ENCODE peak calls at places on chromosomes 4 and X, in ten cellular contexts. One of them, this sample, is unnamed.

GRCh38 chr4:185204238-185204910 is 574 bp upstream of the CFAP97 start:
- DNase-seq in NCI-H226: no peak
- DNase-seq in AG10803: no peak
- DNase-seq in IMR-90: peak
- DNase-seq in AG04450: no peak
- DNase-seq in activated T-cell treated with anti-CD3 and anti-CD28 coated beads for 24 hours: no peak
- DNase-seq in Right ventricle myocardium superior: no peak
- DNase-seq in EH: peak
- DNase-seq in NCI-H510A treated with DMSO at 0.1 percent for 48 hours: peak
- DNase-seq in T-helper 2 cell: no peak
- DNase-seq in this sample: peak

GRCh38 chr4:8640816-8641215 is 48.3 kb downstream of the CPZ start:
- DNase-seq in NCI-H226: no peak
- DNase-seq in AG10803: no peak
- DNase-seq in IMR-90: no peak
- DNase-seq in AG04450: no peak
- DNase-seq in activated T-cell treated with anti-CD3 and anti-CD28 coated beads for 24 hours: no peak
- DNase-seq in Right ventricle myocardium superior: no peak
- DNase-seq in EH: no peak
- DNase-seq in NCI-H510A treated with DMSO at 0.1 percent for 48 hours: no peak
- DNase-seq in T-helper 2 cell: no peak
- DNase-seq in this sample: no peak

GRCh38 chr4:15506464-15506863 is 36.8 kb downstream of the CC2D2A start:
- DNase-seq in NCI-H226: peak
- DNase-seq in AG10803: peak
- DNase-seq in IMR-90: peak
- DNase-seq in AG04450: peak
- DNase-seq in activated T-cell treated with anti-CD3 and anti-CD28 coated beads for 24 hours: no peak
- DNase-seq in Right ventricle myocardium superior: no peak
- DNase-seq in EH: peak
- DNase-seq in NCI-H510A treated with DMSO at 0.1 percent for 48 hours: no peak
- DNase-seq in T-helper 2 cell: no peak
- DNase-seq in this sample: no peak

GRCh38 chr4:141158219-141158618 is 24.9 kb upstream of the RNF150 start:
- DNase-seq in NCI-H226: no peak
- DNase-seq in AG10803: peak
- DNase-seq in IMR-90: peak
- DNase-seq in AG04450: no peak
- DNase-seq in activated T-cell treated with anti-CD3 and anti-CD28 coated beads for 24 hours: no peak
- DNase-seq in Right ventricle myocardium superior: no peak
- DNase-seq in EH: peak
- DNase-seq in NCI-H510A treated with DMSO at 0.1 percent for 48 hours: peak
- DNase-seq in T-helper 2 cell: no peak
- DNase-seq in this sample: peak

GRCh38 chrX:9829308-9830267 is 43.4 kb downstream of the SHROOM2 start:
- DNase-seq in NCI-H226: peak
- DNase-seq in AG10803: no peak
- DNase-seq in IMR-90: peak
- DNase-seq in AG04450: no peak
- DNase-seq in activated T-cell treated with anti-CD3 and anti-CD28 coated beads for 24 hours: no peak
- DNase-seq in Right ventricle myocardium superior: no peak
- DNase-seq in EH: peak
- DNase-seq in NCI-H510A treated with DMSO at 0.1 percent for 48 hours: no peak
- DNase-seq in T-helper 2 cell: no peak
- DNase-seq in this sample: no peak

GRCh38 chrX:46263494-46263893 is 281.7 kb downstream of the ZNF674 start:
- DNase-seq in NCI-H226: peak
- DNase-seq in AG10803: no peak
- DNase-seq in IMR-90: no peak
- DNase-seq in AG04450: no peak
- DNase-seq in activated T-cell treated with anti-CD3 and anti-CD28 coated beads for 24 hours: no peak
- DNase-seq in Right ventricle myocardium superior: no peak
- DNase-seq in EH: no peak
- DNase-seq in NCI-H510A treated with DMSO at 0.1 percent for 48 hours: no peak
- DNase-seq in T-helper 2 cell: no peak
- DNase-seq in this sample: no peak

GRCh38 chr4:161564230-161564834 is 599.5 kb downstream of the FSTL5 start:
- DNase-seq in NCI-H226: no peak
- DNase-seq in AG10803: peak
- DNase-seq in IMR-90: peak
- DNase-seq in AG04450: no peak
- DNase-seq in activated T-cell treated with anti-CD3 and anti-CD28 coated beads for 24 hours: no peak
- DNase-seq in Right ventricle myocardium superior: no peak
- DNase-seq in EH: peak
- DNase-seq in NCI-H510A treated with DMSO at 0.1 percent for 48 hours: peak
- DNase-seq in T-helper 2 cell: no peak
- DNase-seq in this sample: peak

GRCh38 chr4:82235346-82235745 is 138.4 kb downstream of the HNRNPD start:
- DNase-seq in NCI-H226: no peak
- DNase-seq in AG10803: no peak
- DNase-seq in IMR-90: no peak
- DNase-seq in AG04450: no peak
- DNase-seq in activated T-cell treated with anti-CD3 and anti-CD28 coated beads for 24 hours: no peak
- DNase-seq in Right ventricle myocardium superior: no peak
- DNase-seq in EH: no peak
- DNase-seq in NCI-H510A treated with DMSO at 0.1 percent for 48 hours: no peak
- DNase-seq in T-helper 2 cell: no peak
- DNase-seq in this sample: no peak

GRCh38 chrX:147978931-147979330 is 2.2 kb upstream of the FMR1NB start:
- DNase-seq in NCI-H226: no peak
- DNase-seq in AG10803: no peak
- DNase-seq in IMR-90: no peak
- DNase-seq in AG04450: no peak
- DNase-seq in activated T-cell treated with anti-CD3 and anti-CD28 coated beads for 24 hours: no peak
- DNase-seq in Right ventricle myocardium superior: no peak
- DNase-seq in EH: no peak
- DNase-seq in NCI-H510A treated with DMSO at 0.1 percent for 48 hours: no peak
- DNase-seq in T-helper 2 cell: no peak
- DNase-seq in this sample: no peak

GRCh38 chrX:9339603-9340569 is 125.0 kb upstream of the TBL1X start:
- DNase-seq in NCI-H226: no peak
- DNase-seq in AG10803: no peak
- DNase-seq in IMR-90: no peak
- DNase-seq in AG04450: no peak
- DNase-seq in activated T-cell treated with anti-CD3 and anti-CD28 coated beads for 24 hours: no peak
- DNase-seq in Right ventricle myocardium superior: peak
- DNase-seq in EH: peak
- DNase-seq in NCI-H510A treated with DMSO at 0.1 percent for 48 hours: no peak
- DNase-seq in T-helper 2 cell: peak
- DNase-seq in this sample: no peak